ENCODE peak calls at places on chromosomes 13 and 19, in six cellular contexts. C is fibroblast of mammary gland, X is cardiac fibroblast, B is GM23338, P is A549, E is transverse colon. L is an unnamed sample.

GRCh38 chr13:26062853-26063444 is 11.1 kb upstream of the SHISA2 start:
- DNase-seq in X (peak), E (peak), P (peak), B (peak), C (peak), L (no peak)

GRCh38 chr19:45497791-45498190 is 452 bp upstream of the PPM1N start:
- DNase-seq in X (no peak), P (no peak), C (no peak), B (peak), E (no peak), L (no peak)

GRCh38 chr19:409006-409514 is at the start of gene C2CD4C:
- DNase-seq in E (no peak), C (no peak), X (no peak), P (no peak), B (peak), L (no peak)

GRCh38 chr13:72125561-72125960 is 258.6 kb upstream of the DACH1 start:
- DNase-seq in E (no peak), P (no peak), C (peak), B (no peak), X (peak), L (peak)

GRCh38 chr19:29449371-29449770 is 76.4 kb upstream of the VSTM2B start:
- DNase-seq in B (no peak), X (no peak), P (no peak), E (no peak), C (no peak), L (no peak)

GRCh38 chr19:55654833-55655647 is at the start of gene U2AF2:
- DNase-seq in X (peak), B (peak), C (peak), P (peak), E (peak), L (peak)

GRCh38 chr19:5083547-5083965 is 114.6 kb downstream of the KDM4B start:
- DNase-seq in B (no peak), X (no peak), P (no peak), C (peak), E (no peak), L (no peak)

GRCh38 chr13:39451860-39452301 is 151.1 kb downstream of the LHFPL6 start:
- DNase-seq in E (peak), P (no peak), C (peak), B (no peak), X (peak), L (no peak)

GRCh38 chr19:5038631-5039271 is 69.8 kb downstream of the KDM4B start:
- DNase-seq in E (no peak), P (peak), C (peak), X (peak), B (peak), L (no peak)

GRCh38 chr13:44425041-44425814 is 51.6 kb downstream of the SERP2 start:
- DNase-seq in X (no peak), B (no peak), E (no peak), P (no peak), C (no peak), L (no peak)

GRCh38 chr13:33168326-33168960 is 117.1 kb downstream of the STARD13 start:
- DNase-seq in C (peak), B (no peak), P (no peak), X (no peak), E (no peak), L (no peak)

GRCh38 chr19:54418030-54418929 is 3.0 kb downstream of the TTYH1 start:
- DNase-seq in X (peak), B (peak), C (no peak), E (no peak), P (peak), L (peak)

GRCh38 chr19:55657004-55657747 is 2.3 kb downstream of the U2AF2 start:
- DNase-seq in B (no peak), E (no peak), C (peak), X (no peak), P (no peak), L (no peak)

GRCh38 chr19:4064551-4065260 is 2.0 kb downstream of the ZBTB7A start:
- DNase-seq in P (no peak), C (peak), B (peak), E (peak), X (no peak), L (no peak)

GRCh38 chr19:12774588-12775555 is at the start of gene HOOK2:
- DNase-seq in C (no peak), X (no peak), B (peak), E (peak), P (no peak), L (no peak)

GRCh38 chr19:29547981-29548380 is 22.2 kb downstream of the VSTM2B start:
- DNase-seq in C (no peak), E (no peak), B (no peak), P (no peak), X (no peak), L (no peak)

GRCh38 chr19:57830071-57830602 is at the start of gene ZNF587B:
- DNase-seq in P (peak), E (peak), C (peak), X (peak), B (peak), L (peak)

GRCh38 chr19:49985926-49986325 is 25.0 kb upstream of the SIGLEC11 start:
- DNase-seq in C (no peak), P (no peak), B (no peak), E (no peak), X (no peak), L (no peak)

GRCh38 chr13:45781553-45782326 is 69.8 kb downstream of the SIAH3 start:
- DNase-seq in C (peak), B (no peak), P (no peak), X (no peak), E (peak), L (peak)

GRCh38 chr19:51107406-51108065 is 673 bp downstream of the CTU1 start:
- DNase-seq in E (no peak), X (peak), P (no peak), C (peak), B (peak), L (peak)

GRCh38 chr13:79287994-79288795 is 117.9 kb downstream of the RBM26 start:
- DNase-seq in C (no peak), P (no peak), B (peak), E (no peak), X (no peak), L (no peak)

GRCh38 chr13:104608280-104608679 is 1542.1 kb upstream of the SLC10A2 start:
- DNase-seq in C (no peak), P (no peak), E (no peak), X (no peak), B (no peak), L (no peak)

GRCh38 chr13:52806029-52806428 is 42.4 kb downstream of the PCDH8 start:
- DNase-seq in P (no peak), C (no peak), B (no peak), E (no peak), X (no peak), L (no peak)

GRCh38 chr19:51047031-51047335 is 12.2 kb upstream of the KLK12 start:
- DNase-seq in B (no peak), E (no peak), X (no peak), C (no peak), P (no peak), L (no peak)

GRCh38 chr19:4988770-4989251 is 19.9 kb downstream of the KDM4B start:
- DNase-seq in E (peak), P (no peak), X (peak), B (no peak), C (peak), L (peak)

GRCh38 chr13:23608704-23609413 is 38.6 kb downstream of the TNFRSF19 start:
- DNase-seq in B (no peak), C (peak), P (no peak), X (peak), E (peak), L (peak)

GRCh38 chr19:51749979-51750378 is 1.7 kb downstream of the FPR1 start:
- DNase-seq in B (no peak), C (peak), E (no peak), P (no peak), X (peak), L (no peak)

GRCh38 chr13:76677047-76677446 is 209.2 kb downstream of the KCTD12 start:
- DNase-seq in X (peak), C (peak), B (no peak), E (no peak), P (no peak), L (peak)

GRCh38 chr13:99992376-99992775 is 10.8 kb downstream of the ZIC2 start:
- DNase-seq in C (no peak), E (no peak), B (no peak), P (no peak), X (no peak), L (no peak)

GRCh38 chr19:54573330-54573872 is at the start of gene LILRA2:
- DNase-seq in B (no peak), X (no peak), P (no peak), E (no peak), C (no peak), L (no peak)

GRCh38 chr19:39246951-39247669 is 1.5 kb downstream of the IFNL4 start:
- DNase-seq in C (peak), E (peak), X (peak), P (no peak), B (peak), L (no peak)

GRCh38 chr19:55212447-55212846 is 3.1 kb upstream of the PTPRH start:
- DNase-seq in X (peak), B (peak), P (peak), C (no peak), E (peak), L (no peak)

GRCh38 chr13:31896427-31896826 is 135.1 kb upstream of the FRY start:
- DNase-seq in C (peak), X (peak), B (no peak), P (no peak), E (no peak), L (peak)

GRCh38 chr19:7788178-7788932 is 25.3 kb downstream of the CLEC4M start:
- DNase-seq in P (no peak), B (peak), E (no peak), C (no peak), X (no peak), L (no peak)

GRCh38 chr19:43779147-43779819 is 1.5 kb downstream of the KCNN4 start:
- DNase-seq in C (no peak), P (no peak), E (peak), B (no peak), X (no peak), L (no peak)

GRCh38 chr19:8361921-8362793 is 1.8 kb upstream of the ANGPTL4 start:
- DNase-seq in C (peak), P (peak), X (peak), B (no peak), E (peak), L (peak)

DNA sequence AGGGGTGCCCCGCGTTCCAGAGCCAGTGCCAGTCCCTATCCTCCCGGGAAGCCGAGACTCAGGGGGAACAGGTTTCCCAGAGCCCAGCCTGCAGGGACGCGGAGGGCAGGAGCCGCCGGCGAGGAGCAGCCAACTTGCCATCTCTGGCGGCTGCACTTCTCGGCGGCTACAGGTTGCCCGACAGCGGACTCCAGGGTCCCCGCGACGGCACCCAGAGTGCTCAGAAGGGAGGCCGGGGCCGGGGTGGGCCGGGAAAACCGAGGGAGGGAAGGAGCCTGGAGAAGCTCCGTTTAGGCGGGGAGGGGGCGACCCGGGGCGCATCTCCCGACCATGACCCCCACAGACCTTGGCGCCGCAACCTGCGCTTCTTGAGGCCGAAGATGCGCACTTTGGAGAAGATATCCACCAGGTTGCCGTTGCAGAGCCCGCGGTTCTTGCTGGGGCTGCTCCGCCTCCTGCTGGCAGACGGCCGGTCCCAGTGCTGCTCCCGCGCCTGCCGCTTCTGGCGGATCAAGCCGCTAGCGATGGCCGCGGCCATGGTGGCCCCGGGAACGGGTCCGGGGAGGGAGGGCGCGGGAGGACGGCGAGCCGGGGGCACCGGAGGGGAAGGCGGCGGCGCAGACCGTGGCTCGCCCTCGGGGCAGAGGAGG is 463.8 kb downstream of the ITGBL1 start:
- DNase-seq in E (no peak), X (peak), C (peak), B (peak), P (peak), L (peak)
- H3K4me3 ChIP-seq in E (peak), X (no peak), C (no peak), B (peak), P (peak), L (no peak)

DNA sequence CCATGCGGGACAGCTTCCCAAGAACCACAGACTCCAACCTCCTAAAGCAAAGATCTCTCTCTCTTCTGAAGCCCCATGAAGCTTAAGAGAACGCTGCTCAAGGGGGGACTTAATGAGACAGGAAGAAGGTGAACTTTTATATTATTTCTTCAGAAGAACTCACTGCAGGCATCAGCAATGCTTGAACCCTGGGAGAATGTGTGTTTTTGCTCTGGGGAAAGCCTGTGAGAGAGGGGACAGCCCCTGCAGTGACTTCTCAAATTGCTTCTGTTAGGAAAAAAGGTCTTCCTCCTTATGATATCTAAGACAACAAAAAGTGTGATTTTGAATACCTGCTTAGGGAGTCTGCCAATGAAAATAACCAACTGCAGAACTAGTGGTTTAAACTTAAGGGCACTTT is 23.0 kb downstream of the GJA3 start:
- DNase-seq in B (no peak), E (no peak), C (no peak), X (no peak), P (no peak), L (no peak)
- TF ChIP-seq CTCF in B (no peak), E (no peak), C (no peak), X (no peak), P (no peak), L (no peak)

GRCh38 chr13:20195846-20196245 is 3.1 kb upstream of the GJB2 start:
- DNase-seq in P (no peak), B (no peak), C (no peak), E (no peak), X (no peak), L (no peak)

GRCh38 chr13:20198781-20199180 is 6.0 kb upstream of the GJB2 start:
- DNase-seq in E (no peak), B (no peak), X (no peak), P (no peak), C (peak), L (no peak)

GRCh38 chr13:20193924-20194631 is 1.3 kb upstream of the GJB2 start:
- DNase-seq in B (peak), C (no peak), P (no peak), E (no peak), X (no peak), L (no peak)

GRCh38 chr13:20193142-20193923 is 595 bp upstream of the GJB2 start:
- DNase-seq in P (no peak), B (peak), C (no peak), X (no peak), E (no peak), L (peak)

DNA sequence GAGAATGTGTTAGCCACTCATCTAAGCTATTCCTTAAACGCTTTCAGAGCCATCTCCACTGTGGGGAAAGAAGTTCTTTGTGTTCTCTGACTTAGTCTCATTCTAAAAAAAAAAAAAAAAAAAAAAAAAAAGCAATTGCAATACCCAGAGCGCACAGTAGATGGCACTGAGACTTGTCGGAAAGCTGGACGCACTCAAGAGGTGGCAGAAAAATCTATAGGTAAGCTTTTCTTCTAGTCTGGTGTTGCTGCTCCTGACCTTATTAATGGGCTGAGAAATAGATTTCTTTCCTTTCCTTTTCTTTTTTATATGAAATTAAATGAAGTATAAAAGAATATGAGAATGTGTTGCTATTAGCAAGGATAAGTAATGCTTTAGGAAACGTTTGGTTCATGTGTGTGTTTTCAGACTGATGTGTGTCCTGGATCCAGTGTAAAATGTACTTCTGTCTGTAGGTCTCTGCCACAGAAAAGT is 4.7 kb upstream of the GJB2 start:
- DNase-seq in E (no peak), B (peak), X (peak), P (peak), C (peak), L (peak)
- H3K4me3 ChIP-seq in E (no peak), B (no peak), X (no peak), P (no peak), C (no peak), L (no peak)

GRCh38 chr19:33752018-33752790 is 44.5 kb upstream of the KCTD15 start:
- DNase-seq in E (no peak), B (no peak), X (no peak), P (no peak), C (no peak), L (no peak)
- TF ChIP-seq CTCF in E (no peak), B (no peak), X (no peak), P (peak), C (no peak), L (no peak)